ENCODE peak calls at places on chromosome 1, in ten cellular contexts. Z is AG08396; X is Right ventricle myocardium superior; R is cardiac septum; Q is HEK293T; E is NCI-H146; J is stimulated activated CD8-positive, alpha-beta memory T cell treated with anti-CD3 and anti-CD28 coated beads, Interleukin-7, amount 100 ng/mL, for 1 hour; H is NCI-H1694 treated with DMSO at 0.1 percent for 48 hours; T is left colon; B is activated T-cell treated with anti-CD3 and anti-CD28 coated beads for 24 hours. K is an unnamed sample.

GRCh38 chr1:244066954-244067716 is 16.1 kb downstream of the ZBTB18 start:
- DNase-seq in Z (no peak), X (no peak), R (no peak), Q (no peak), E (no peak), J (no peak), H (no peak), T (no peak), B (no peak), K (no peak)

GRCh38 chr1:36115200-36115669 is 9.8 kb downstream of the COL8A2 start:
- DNase-seq in Z (peak), X (peak), R (no peak), Q (no peak), E (no peak), J (no peak), H (peak), T (no peak), B (no peak), K (no peak)

GRCh38 chr1:222028151-222028550 is 286.3 kb upstream of the DUSP10 start:
- DNase-seq in Z (no peak), X (no peak), R (no peak), Q (no peak), E (no peak), J (no peak), H (peak), T (no peak), B (no peak), K (no peak)

GRCh38 chr1:154705544-154705943 is 97.6 kb upstream of the ADAR start:
- DNase-seq in Z (no peak), X (no peak), R (no peak), Q (no peak), E (no peak), J (no peak), H (no peak), T (no peak), B (no peak), K (no peak)

GRCh38 chr1:34825455-34826081 is 32.8 kb downstream of the GJA4 start:
- DNase-seq in Z (no peak), X (peak), R (no peak), Q (no peak), E (peak), J (no peak), H (no peak), T (no peak), B (no peak), K (peak)

GRCh38 chr1:208006258-208006920 is 95.5 kb upstream of the CD34 start:
- DNase-seq in Z (no peak), X (no peak), R (peak), Q (no peak), E (no peak), J (no peak), H (no peak), T (no peak), B (no peak), K (no peak)

GRCh38 chr1:39590546-39590945 is 14.0 kb upstream of the PABPC4 start:
- DNase-seq in Z (peak), X (no peak), R (no peak), Q (no peak), E (no peak), J (no peak), H (no peak), T (no peak), B (no peak), K (no peak)

GRCh38 chr1:64969305-64970066 is 3.1 kb upstream of the JAK1 start:
- DNase-seq in Z (no peak), X (no peak), R (no peak), Q (no peak), E (no peak), J (no peak), H (no peak), T (no peak), B (no peak), K (no peak)

GRCh38 chr1:246587606-246588005 is 21.4 kb downstream of the CNST start:
- DNase-seq in Z (no peak), X (no peak), R (no peak), Q (no peak), E (no peak), J (no peak), H (no peak), T (no peak), B (no peak), K (no peak)

GRCh38 chr1:9371391-9371935 is 78.8 kb downstream of the SPSB1 start:
- DNase-seq in Z (peak), X (peak), R (no peak), Q (no peak), E (no peak), J (no peak), H (no peak), T (peak), B (no peak), K (no peak)

K was measured in lower lobe of right lung.